ENCODE peak calls at places on chromosomes 5 and 9, in seven cellular contexts. D is mammary epithelial cell, I is osteoblast, Z is neural progenitor cell, A is H9, O is neuronal stem cell, M is K562. W is an unnamed sample.

GRCh38 chr5:72400950-72401349 is 80.8 kb downstream of the PTCD2 start:
- DNase-seq in D (no peak), I (no peak), Z (no peak), A (no peak), O (no peak), M (no peak), W (no peak)

GRCh38 chr5:43359738-43360137 is 46.5 kb upstream of the HMGCS1 start:
- DNase-seq in D (no peak), I (no peak), Z (no peak), A (no peak), O (no peak), M (no peak), W (no peak)

GRCh38 chr5:35198681-35199080 is 31.6 kb downstream of the PRLR start:
- DNase-seq in D (no peak), I (no peak), Z (no peak), A (no peak), O (no peak), M (no peak), W (no peak)

GRCh38 chr5:96577909-96578308 is 84.3 kb upstream of the CAST start:
- DNase-seq in D (no peak), I (no peak), Z (no peak), A (no peak), O (no peak), M (no peak), W (no peak)

GRCh38 chr5:41270423-41271251 is 57.3 kb upstream of the C6 start:
- DNase-seq in D (peak), I (peak), Z (peak), A (no peak), O (peak), M (no peak), W (peak)

GRCh38 chr9:136799079-136799853 is 3.1 kb downstream of the CCDC183 start:
- DNase-seq in D (no peak), I (peak), Z (peak), A (no peak), O (no peak), M (no peak), W (no peak)

GRCh38 chr9:117412006-117412715 is 2.7 kb downstream of the ASTN2 start:
- DNase-seq in D (no peak), I (peak), Z (peak), A (peak), O (no peak), M (no peak), W (no peak)

GRCh38 chr5:157513182-157513581 is 53.2 kb downstream of the NIPAL4 start:
- DNase-seq in D (no peak), I (no peak), Z (no peak), A (no peak), O (no peak), M (no peak), W (no peak)

GRCh38 chr5:154355141-154355611 is 90.6 kb upstream of the SAP30L start:
- DNase-seq in D (no peak), I (no peak), Z (peak), A (peak), O (no peak), M (peak), W (no peak)

GRCh38 chr5:88145603-88146467 is 122.8 kb downstream of the TMEM161B start:
- DNase-seq in D (no peak), I (peak), Z (peak), A (peak), O (peak), M (no peak), W (no peak)

GRCh38 chr5:124343451-124343867 is 403.0 kb downstream of the ZNF608 start:
- DNase-seq in D (peak), I (peak), Z (no peak), A (no peak), O (no peak), M (no peak), W (no peak)

GRCh38 chr9:6715755-6716643 is 41.8 kb upstream of the KDM4C start:
- DNase-seq in D (no peak), I (peak), Z (no peak), A (peak), O (no peak), M (no peak), W (no peak)

GRCh38 chr9:6247266-6247665 is 31.7 kb downstream of the IL33 start:
- DNase-seq in D (peak), I (no peak), Z (no peak), A (no peak), O (no peak), M (no peak), W (no peak)

GRCh38 chr9:109051733-109052132 is 38.4 kb upstream of the CTNNAL1 start:
- DNase-seq in D (no peak), I (no peak), Z (no peak), A (no peak), O (no peak), M (no peak), W (no peak)

GRCh38 chr9:99411479-99412100 is 189.5 kb downstream of the SEC61B start:
- DNase-seq in D (no peak), I (no peak), Z (peak), A (no peak), O (no peak), M (no peak), W (no peak)

GRCh38 chr9:134525841-134526797 is 115.5 kb upstream of the COL5A1 start:
- DNase-seq in D (no peak), I (peak), Z (no peak), A (no peak), O (no peak), M (no peak), W (no peak)

GRCh38 chr5:171340042-171340441 is 31.0 kb downstream of the TLX3 start:
- DNase-seq in D (no peak), I (no peak), Z (no peak), A (no peak), O (no peak), M (no peak), W (no peak)

GRCh38 chr5:179870403-179870903 is 11.8 kb upstream of the MRNIP start:
- DNase-seq in D (no peak), I (peak), Z (peak), A (peak), O (no peak), M (peak), W (peak)

GRCh38 chr9:132487351-132487791 is 77.4 kb downstream of the CFAP77 start:
- DNase-seq in D (no peak), I (peak), Z (no peak), A (no peak), O (no peak), M (no peak), W (no peak)

GRCh38 chr5:137630216-137630971 is 105.5 kb downstream of the KLHL3 start:
- DNase-seq in D (no peak), I (no peak), Z (peak), A (no peak), O (no peak), M (no peak), W (no peak)

GRCh38 chr9:89899476-89900047 is 294.8 kb downstream of the GADD45G start:
- DNase-seq in D (no peak), I (no peak), Z (no peak), A (peak), O (no peak), M (no peak), W (no peak)

GRCh38 chr5:132677191-132677590 is 3.4 kb downstream of the IL4 start:
- DNase-seq in D (peak), I (peak), Z (peak), A (peak), O (no peak), M (peak), W (no peak)

GRCh38 chr5:30387974-30388632 is 805.4 kb upstream of the CDH6 start:
- DNase-seq in D (no peak), I (no peak), Z (no peak), A (peak), O (no peak), M (no peak), W (no peak)

GRCh38 chr5:144117412-144117811 is 53.0 kb downstream of the YIPF5 start:
- DNase-seq in D (no peak), I (no peak), Z (no peak), A (no peak), O (no peak), M (no peak), W (no peak)

GRCh38 chr5:151383011-151383410 is 35.7 kb upstream of the SLC36A2 start:
- DNase-seq in D (peak), I (no peak), Z (no peak), A (no peak), O (no peak), M (no peak), W (no peak)

GRCh38 chr5:159735036-159735435 is 181.2 kb upstream of the ADRA1B start:
- DNase-seq in D (no peak), I (no peak), Z (no peak), A (no peak), O (no peak), M (no peak), W (no peak)
- H2AFZ ChIP-seq in D (no peak), I (no peak), Z (no peak), A (no peak), O (no peak), M (no peak), W (no peak)

GRCh38 chr5:146877178-146877681 is 1.3 kb downstream of the PPP2R2B start:
- DNase-seq in D (no peak), I (no peak), Z (no peak), A (no peak), O (no peak), M (no peak), W (no peak)

GRCh38 chr5:146873186-146873917 is 5.2 kb downstream of the PPP2R2B start:
- DNase-seq in D (no peak), I (no peak), Z (no peak), A (no peak), O (no peak), M (no peak), W (no peak)

GRCh38 chr5:146878471-146879172 is at the start of gene PPP2R2B:
- DNase-seq in D (peak), I (peak), Z (peak), A (peak), O (peak), M (no peak), W (no peak)

GRCh38 chr5:146880985-146881384 is 2.4 kb upstream of the PPP2R2B start:
- DNase-seq in D (no peak), I (no peak), Z (no peak), A (no peak), O (no peak), M (no peak), W (no peak)

GRCh38 chr5:146877783-146878470 is 630 bp downstream of the PPP2R2B start:
- DNase-seq in D (no peak), I (peak), Z (peak), A (peak), O (peak), M (no peak), W (no peak)
- H2AFZ ChIP-seq in D (peak), I (peak), Z (peak), A (no peak), O (peak), M (no peak), W (no peak)

GRCh38 chr9:124576751-124577150 is 69.6 kb upstream of the NR5A1 start:
- DNase-seq in D (no peak), I (no peak), Z (no peak), A (no peak), O (no peak), M (no peak), W (no peak)

GRCh38 chr9:124570942-124571666 is 63.9 kb upstream of the NR5A1 start:
- DNase-seq in D (no peak), I (no peak), Z (no peak), A (no peak), O (no peak), M (no peak), W (no peak)

GRCh38 chr9:124574944-124575343 is 67.7 kb upstream of the NR5A1 start:
- DNase-seq in D (peak), I (peak), Z (no peak), A (no peak), O (no peak), M (no peak), W (no peak)

GRCh38 chr9:124569942-124570341 is 62.7 kb upstream of the NR5A1 start:
- DNase-seq in D (no peak), I (no peak), Z (no peak), A (no peak), O (no peak), M (no peak), W (no peak)

GRCh38 chr9:124574534-124574933 is 67.3 kb upstream of the NR5A1 start:
- DNase-seq in D (peak), I (no peak), Z (no peak), A (no peak), O (no peak), M (no peak), W (no peak)
- H2AFZ ChIP-seq in D (no peak), I (no peak), Z (no peak), A (no peak), O (no peak), M (no peak), W (no peak)

GRCh38 chr9:76162751-76163500 is 231.3 kb downstream of the RFK start:
- DNase-seq in D (no peak), I (no peak), Z (no peak), A (peak), O (no peak), M (no peak), W (no peak)

GRCh38 chr9:76159288-76159926 is 234.8 kb downstream of the RFK start:
- DNase-seq in D (no peak), I (no peak), Z (no peak), A (no peak), O (no peak), M (no peak), W (no peak)

GRCh38 chr9:76161546-76161945 is 232.7 kb downstream of the RFK start:
- DNase-seq in D (no peak), I (no peak), Z (no peak), A (no peak), O (no peak), M (no peak), W (no peak)

GRCh38 chr9:76161103-76161502 is 233.1 kb downstream of the RFK start:
- DNase-seq in D (no peak), I (no peak), Z (peak), A (peak), O (no peak), M (no peak), W (no peak)

DNA sequence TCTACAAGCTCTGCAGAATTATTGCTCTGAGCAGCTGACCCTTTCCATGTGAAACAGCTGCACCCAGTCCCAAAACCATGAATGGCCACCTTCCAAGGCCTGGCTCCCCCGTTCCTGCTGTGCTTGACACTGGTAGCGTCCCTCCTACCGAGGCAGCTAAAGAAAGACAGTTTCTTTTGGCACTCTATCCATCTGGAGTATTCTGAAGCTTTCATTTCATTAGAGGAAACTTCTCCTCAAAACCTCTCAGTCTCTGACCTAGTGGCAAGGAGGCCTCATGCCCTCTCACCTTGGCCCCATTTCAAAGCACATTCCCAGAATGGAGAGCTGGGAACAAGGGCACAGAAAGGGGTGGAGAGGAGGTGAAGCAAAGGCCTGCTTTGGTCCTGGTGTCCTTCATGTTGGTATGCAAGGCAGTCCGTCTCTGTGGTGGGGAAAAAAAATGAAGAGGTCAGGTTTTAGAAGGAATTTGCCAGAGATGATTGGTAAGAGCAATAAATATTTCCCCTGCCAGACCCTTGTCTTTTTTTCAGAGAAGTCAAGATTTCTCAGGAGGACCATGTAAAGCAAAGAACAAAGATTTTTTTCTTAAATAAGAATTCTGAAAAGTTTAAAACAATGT is 232.0 kb downstream of the RFK start:
- DNase-seq in D (no peak), I (no peak), Z (no peak), A (no peak), O (no peak), M (no peak), W (no peak)
- H2AFZ ChIP-seq in D (no peak), I (no peak), Z (no peak), A (no peak), O (no peak), M (no peak), W (no peak)